ENCODE peak calls at places on chromosomes 6 and 20, in five cellular contexts. T is neural progenitor cell, P is hepatocyte, O is PC-3, Y is A549. N is an unnamed sample.

GRCh38 chr6:118791499-118791898 is 102.5 kb upstream of the ASF1A start:
- DNase-seq in Y (no peak), O (no peak), P (no peak), T (no peak), N (peak)

GRCh38 chr6:143401060-143401426 is 49.5 kb downstream of the ADAT2 start:
- DNase-seq in P (no peak), O (no peak), Y (no peak), T (no peak), N (no peak)

GRCh38 chr6:163311830-163312229 is 102.7 kb upstream of the QKI start:
- DNase-seq in Y (peak), P (no peak), O (peak), T (no peak), N (no peak)

GRCh38 chr20:24937579-24937978 is 11.5 kb upstream of the CST7 start:
- DNase-seq in O (no peak), P (no peak), Y (no peak), T (no peak), N (no peak)

GRCh38 chr20:3744806-3745685 is 12.6 kb downstream of the HSPA12B start:
- DNase-seq in P (peak), Y (peak), T (peak), O (peak), N (peak)

GRCh38 chr6:116545661-116546060 is at the start of gene TRAPPC3L:
- DNase-seq in Y (no peak), P (no peak), T (no peak), O (no peak), N (no peak)

GRCh38 chr6:169527306-169527705 is 174.5 kb downstream of the WDR27 start:
- DNase-seq in Y (no peak), P (no peak), O (no peak), T (no peak), N (no peak)

GRCh38 chr6:121965739-121966138 is 433.7 kb upstream of the HSF2 start:
- DNase-seq in Y (no peak), P (no peak), O (no peak), T (no peak), N (no peak)

GRCh38 chr6:55964136-55964535 is 88.7 kb upstream of the BMP5 start:
- DNase-seq in P (no peak), O (no peak), T (no peak), Y (no peak), N (no peak)

GRCh38 chr20:51412333-51412761 is 130.2 kb downstream of the NFATC2 start:
- DNase-seq in O (no peak), T (no peak), P (peak), Y (no peak), N (no peak)

GRCh38 chr6:16420715-16421461 is 182.5 kb downstream of the GMPR start:
- DNase-seq in P (peak), O (peak), Y (no peak), T (no peak), N (no peak)

GRCh38 chr6:35722121-35722761 is 14.6 kb upstream of the ARMC12 start:
- DNase-seq in T (no peak), P (no peak), O (no peak), Y (no peak), N (no peak)

GRCh38 chr6:85641522-85641915 is 1.2 kb downstream of the SYNCRIP start:
- DNase-seq in T (no peak), O (peak), P (no peak), Y (no peak), N (no peak)

GRCh38 chr6:84568971-84569370 is 195.4 kb downstream of the TBX18 start:
- DNase-seq in O (peak), T (peak), Y (peak), P (peak), N (no peak)

GRCh38 chr6:16999486-17000436 is 102.1 kb upstream of the STMND1 start:
- DNase-seq in P (no peak), Y (peak), T (no peak), O (peak), N (no peak)

GRCh38 chr6:161439093-161439492 is 165.2 kb upstream of the AGPAT4 start:
- DNase-seq in Y (peak), P (no peak), O (peak), T (no peak), N (no peak)

GRCh38 chr20:14715400-14715799 is 378.0 kb upstream of the FLRT3 start:
- DNase-seq in P (no peak), T (peak), O (no peak), Y (no peak), N (peak)

GRCh38 chr6:39824030-39824926 is 32.1 kb downstream of the DAAM2 start:
- DNase-seq in O (no peak), T (no peak), Y (no peak), P (no peak), N (peak)

GRCh38 chr6:152250127-152250526 is 387.0 kb downstream of the SYNE1 start:
- DNase-seq in P (no peak), O (no peak), Y (no peak), T (no peak), N (no peak)

GRCh38 chr6:123771126-123771525 is 32.5 kb upstream of the NKAIN2 start:
- DNase-seq in P (no peak), T (no peak), O (no peak), Y (no peak), N (no peak)

GRCh38 chr20:35288325-35289060 is 3.7 kb downstream of the FAM83C start:
- DNase-seq in Y (no peak), O (no peak), T (no peak), P (no peak), N (no peak)

GRCh38 chr6:144931172-144932035 is 646.3 kb downstream of the UTRN start:
- DNase-seq in O (peak), Y (peak), T (peak), P (peak), N (peak)

GRCh38 chr6:26092443-26092842 is 5.2 kb downstream of the HFE start:
- DNase-seq in O (no peak), T (no peak), Y (no peak), P (no peak), N (no peak)

GRCh38 chr6:155586036-155586557 is 130.5 kb upstream of the NOX3 start:
- DNase-seq in P (no peak), Y (no peak), T (no peak), O (no peak), N (no peak)

GRCh38 chr6:32152414-32153251 is 894 bp upstream of the PRRT1 start:
- DNase-seq in O (no peak), Y (no peak), P (peak), T (peak), N (no peak)

GRCh38 chr6:116400376-116400775 is 29.6 kb downstream of the DSE start:
- DNase-seq in O (no peak), T (no peak), P (no peak), Y (no peak), N (no peak)

DNA sequence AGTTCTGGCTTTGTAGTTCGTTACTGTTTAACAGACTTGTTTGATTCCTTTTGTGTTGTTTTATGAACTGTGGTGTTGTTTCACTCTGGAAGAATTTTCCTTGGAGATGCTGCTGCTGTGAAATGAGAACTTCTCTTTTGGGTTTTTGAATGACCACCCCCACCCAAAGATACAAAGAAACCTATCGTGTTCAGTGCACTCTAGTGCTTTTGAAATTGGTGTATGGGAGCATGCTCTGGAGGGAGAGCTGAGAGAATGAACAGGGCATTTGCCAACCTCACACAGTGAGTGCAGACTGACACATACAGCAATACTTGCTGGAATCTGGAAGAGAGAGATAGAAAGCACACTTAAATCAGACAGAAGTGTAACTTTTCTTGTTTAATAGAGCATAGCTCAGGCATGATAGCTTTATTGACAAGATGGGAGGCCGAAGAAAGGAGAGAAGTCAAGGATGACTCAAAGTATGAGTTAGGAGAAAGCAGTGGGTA is 293.1 kb downstream of the SOX4 start:
- DNase-seq in O (peak), Y (peak), P (no peak), T (no peak), N (no peak)
- TF ChIP-seq CTCF in O (no peak), Y (no peak), P (no peak), T (no peak), N (no peak)

DNA sequence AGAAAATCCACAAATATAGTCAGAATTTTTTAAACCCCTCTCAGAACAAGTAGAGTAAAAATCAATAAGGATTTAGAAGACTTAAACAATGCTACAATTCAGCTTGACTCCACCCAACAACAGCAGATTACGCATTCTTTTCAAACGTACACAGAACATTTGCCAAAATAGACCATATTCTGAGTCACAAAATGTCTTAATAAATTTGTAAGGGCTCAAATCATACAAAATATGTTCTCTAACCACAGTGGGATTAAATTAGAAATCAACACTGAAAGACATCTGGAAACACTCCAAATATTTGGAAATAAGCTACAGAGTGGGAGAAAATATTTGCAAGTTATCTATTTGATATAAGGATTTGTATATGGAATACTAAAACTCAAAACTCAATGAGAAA is 164.2 kb upstream of the AKAP12 start:
- DNase-seq in T (no peak), Y (no peak), O (peak), P (no peak), N (no peak)
- H3K4me2 ChIP-seq in T (no peak), Y (no peak), O (peak), P (no peak), N (no peak)

GRCh38 chr6:4370066-4370465 is 234.7 kb upstream of the ECI2 start:
- DNase-seq in O (peak), T (no peak), P (no peak), Y (peak), N (no peak)
- TF ChIP-seq CTCF in O (no peak), T (no peak), P (no peak), Y (no peak), N (no peak)

GRCh38 chr6:159823953-159824352 is 23.9 kb downstream of the PNLDC1 start:
- DNase-seq in Y (no peak), T (no peak), O (no peak), P (no peak), N (no peak)

GRCh38 chr6:159821726-159822125 is 21.6 kb downstream of the PNLDC1 start:
- DNase-seq in T (no peak), O (no peak), P (no peak), Y (no peak), N (no peak)

GRCh38 chr6:159819932-159820640 is 20.0 kb downstream of the PNLDC1 start:
- DNase-seq in O (no peak), T (peak), P (no peak), Y (no peak), N (peak)

GRCh38 chr6:159819098-159819497 is 19.0 kb downstream of the PNLDC1 start:
- DNase-seq in Y (no peak), T (no peak), O (no peak), P (no peak), N (no peak)

DNA sequence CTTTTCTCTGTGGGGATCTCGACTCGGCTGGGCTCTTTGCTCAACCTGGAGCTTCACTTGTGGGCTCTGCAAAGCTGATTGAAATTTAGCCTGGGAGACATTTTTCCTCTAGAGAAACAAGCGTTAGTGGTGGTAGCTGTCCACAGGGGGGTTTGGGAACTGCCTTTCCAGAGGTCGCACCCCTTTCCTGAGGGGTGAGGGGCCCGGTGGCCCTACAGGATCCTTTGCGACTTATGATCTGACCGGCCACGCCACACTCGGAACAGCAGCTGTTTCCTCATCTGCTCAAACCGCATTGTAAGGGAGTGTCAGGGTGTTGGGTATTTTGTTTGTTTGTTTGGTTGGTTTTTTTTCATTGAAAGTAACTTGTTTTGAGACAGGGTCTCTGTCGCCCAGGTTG is 21.0 kb downstream of the PNLDC1 start:
- DNase-seq in T (no peak), Y (no peak), P (no peak), O (no peak), N (no peak)
- H3K4me2 ChIP-seq in T (no peak), Y (no peak), P (no peak), O (no peak), N (no peak)

DNA sequence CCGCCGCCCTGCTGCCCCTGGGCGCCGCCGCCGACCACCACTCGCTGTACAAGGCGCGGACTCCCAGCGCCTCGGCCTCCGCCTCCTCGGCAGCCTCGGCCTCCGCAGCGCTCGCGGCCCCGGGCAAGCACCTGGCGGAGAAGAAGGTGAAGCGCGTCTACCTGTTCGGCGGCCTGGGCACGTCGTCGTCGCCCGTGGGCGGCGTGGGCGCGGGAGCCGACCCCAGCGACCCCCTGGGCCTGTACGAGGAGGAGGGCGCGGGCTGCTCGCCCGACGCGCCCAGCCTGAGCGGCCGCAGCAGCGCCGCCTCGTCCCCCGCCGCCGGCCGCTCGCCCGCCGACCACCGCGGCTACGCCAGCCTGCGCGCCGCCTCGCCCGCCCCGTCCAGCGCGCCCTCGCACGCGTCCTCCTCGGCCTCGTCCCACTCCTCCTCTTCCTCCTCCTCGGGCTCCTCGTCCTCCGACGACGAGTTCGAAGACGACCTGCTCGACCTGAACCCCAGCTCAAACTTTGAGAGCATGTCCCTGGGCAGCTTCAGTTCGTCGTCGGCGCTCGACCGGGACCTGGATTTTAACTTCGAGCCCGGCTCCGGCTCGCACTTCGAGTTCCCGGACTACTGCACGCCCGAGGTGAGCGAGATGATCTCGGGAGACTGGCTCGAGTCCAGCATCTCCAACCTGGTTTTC is 1.9 kb downstream of the SOX4 start:
- DNase-seq in O (peak), P (peak), T (peak), Y (peak), N (no peak)
- TF ChIP-seq CTCF in O (no peak), P (no peak), T (peak), Y (no peak), N (peak)

DNA sequence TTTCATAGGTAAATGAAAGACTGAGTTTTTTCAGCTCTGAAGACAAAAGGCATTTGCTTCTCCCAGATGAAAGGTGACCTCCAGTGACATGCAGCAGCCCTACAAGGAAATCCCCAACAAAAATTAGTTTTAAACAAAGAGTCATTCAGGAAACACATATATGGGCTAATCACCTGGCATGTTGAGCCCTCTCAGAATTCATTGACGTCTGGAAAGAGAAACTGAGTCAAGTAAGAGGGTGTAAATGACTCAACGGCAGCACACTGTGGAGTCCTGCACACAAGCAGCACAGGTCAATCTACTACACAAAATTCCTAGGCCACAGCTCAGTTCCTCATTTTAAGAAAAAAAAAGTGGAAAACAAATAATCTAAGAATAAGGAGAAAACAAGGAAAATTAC is 592.3 kb downstream of the EPHA7 start:
- DNase-seq in T (no peak), Y (no peak), O (no peak), P (no peak), N (no peak)
- H3K4me2 ChIP-seq in T (no peak), Y (no peak), O (no peak), P (no peak), N (no peak)

GRCh38 chr20:50379049-50379990 is 130.9 kb upstream of the PTPN1 start:
- DNase-seq in P (peak), O (no peak), T (no peak), Y (no peak), N (no peak)
- TF ChIP-seq CTCF in P (no peak), O (no peak), T (no peak), Y (no peak), N (no peak)

N was measured in H9.